ENCODE peak calls at places on chromosomes 3 and 15, in seven cellular contexts. One of them, this sample, is unnamed.

GRCh38 chr15:38707802-38708671 is 143.4 kb upstream of the RASGRP1 start:
- DNase-seq in NCI-H1092: no peak
- DNase-seq in HT1080: peak
- DNase-seq in AML-193: peak
- DNase-seq in naive thymus-derived CD8-positive, alpha-beta T cell: peak
- DNase-seq in A549: peak
- DNase-seq in NCI-H774: peak
- DNase-seq in this sample: peak

GRCh38 chr3:49929333-49930240 is at the start of gene MON1A:
- DNase-seq in AML-193: peak
- DNase-seq in A549: peak
- DNase-seq in naive thymus-derived CD8-positive, alpha-beta T cell: peak
- DNase-seq in NCI-H774: peak
- DNase-seq in HT1080: peak
- DNase-seq in NCI-H1092: peak
- DNase-seq in this sample: peak

GRCh38 chr3:169022457-169022856 is 641.1 kb downstream of the MECOM start:
- DNase-seq in A549: no peak
- DNase-seq in AML-193: no peak
- DNase-seq in naive thymus-derived CD8-positive, alpha-beta T cell: no peak
- DNase-seq in HT1080: no peak
- DNase-seq in NCI-H774: no peak
- DNase-seq in NCI-H1092: no peak
- DNase-seq in this sample: no peak

GRCh38 chr3:166190360-166190759 is 353.1 kb upstream of the BCHE start:
- DNase-seq in NCI-H1092: no peak
- DNase-seq in A549: no peak
- DNase-seq in naive thymus-derived CD8-positive, alpha-beta T cell: no peak
- DNase-seq in AML-193: no peak
- DNase-seq in HT1080: peak
- DNase-seq in NCI-H774: no peak
- DNase-seq in this sample: no peak

GRCh38 chr3:58630081-58630709 is 36.4 kb downstream of the FAM3D start:
- DNase-seq in NCI-H774: peak
- DNase-seq in A549: peak
- DNase-seq in naive thymus-derived CD8-positive, alpha-beta T cell: peak
- DNase-seq in NCI-H1092: peak
- DNase-seq in AML-193: peak
- DNase-seq in HT1080: peak
- DNase-seq in this sample: no peak

GRCh38 chr3:105791919-105792786 is 76.7 kb downstream of the CBLB start:
- DNase-seq in AML-193: no peak
- DNase-seq in NCI-H774: no peak
- DNase-seq in HT1080: peak
- DNase-seq in naive thymus-derived CD8-positive, alpha-beta T cell: no peak
- DNase-seq in NCI-H1092: no peak
- DNase-seq in A549: peak
- DNase-seq in this sample: no peak

GRCh38 chr15:50315814-50316630 is 39.0 kb downstream of the GABPB1 start:
- DNase-seq in NCI-H1092: peak
- DNase-seq in HT1080: no peak
- DNase-seq in AML-193: peak
- DNase-seq in NCI-H774: no peak
- DNase-seq in A549: peak
- DNase-seq in naive thymus-derived CD8-positive, alpha-beta T cell: peak
- DNase-seq in this sample: peak

GRCh38 chr15:85031086-85031943 is 49.7 kb downstream of the PDE8A start:
- DNase-seq in NCI-H1092: no peak
- DNase-seq in HT1080: no peak
- DNase-seq in AML-193: no peak
- DNase-seq in A549: no peak
- DNase-seq in NCI-H774: no peak
- DNase-seq in naive thymus-derived CD8-positive, alpha-beta T cell: no peak
- DNase-seq in this sample: no peak

GRCh38 chr3:20230954-20231353 is 44.9 kb upstream of the SGO1 start:
- DNase-seq in A549: no peak
- DNase-seq in AML-193: no peak
- DNase-seq in HT1080: no peak
- DNase-seq in NCI-H774: no peak
- DNase-seq in NCI-H1092: no peak
- DNase-seq in naive thymus-derived CD8-positive, alpha-beta T cell: no peak
- DNase-seq in this sample: no peak

GRCh38 chr3:111072016-111072891 is 638 bp downstream of the NECTIN3 start:
- DNase-seq in HT1080: peak
- DNase-seq in naive thymus-derived CD8-positive, alpha-beta T cell: peak
- DNase-seq in NCI-H774: no peak
- DNase-seq in AML-193: no peak
- DNase-seq in A549: peak
- DNase-seq in NCI-H1092: no peak
- DNase-seq in this sample: no peak

GRCh38 chr3:10471337-10471721 is 34.1 kb downstream of the ATP2B2 start:
- DNase-seq in naive thymus-derived CD8-positive, alpha-beta T cell: no peak
- DNase-seq in HT1080: no peak
- DNase-seq in NCI-H1092: no peak
- DNase-seq in NCI-H774: no peak
- DNase-seq in A549: no peak
- DNase-seq in AML-193: no peak
- DNase-seq in this sample: no peak

GRCh38 chr15:90481023-90481422 is 48.7 kb upstream of the CRTC3 start:
- DNase-seq in NCI-H774: no peak
- DNase-seq in A549: no peak
- DNase-seq in naive thymus-derived CD8-positive, alpha-beta T cell: peak
- DNase-seq in AML-193: peak
- DNase-seq in HT1080: no peak
- DNase-seq in NCI-H1092: no peak
- DNase-seq in this sample: no peak

GRCh38 chr3:160739079-160739478 is 17.0 kb upstream of the PPM1L start:
- DNase-seq in naive thymus-derived CD8-positive, alpha-beta T cell: no peak
- DNase-seq in AML-193: no peak
- DNase-seq in NCI-H1092: no peak
- DNase-seq in NCI-H774: no peak
- DNase-seq in A549: no peak
- DNase-seq in HT1080: peak
- DNase-seq in this sample: no peak

GRCh38 chr3:403826-404225 is 207.3 kb downstream of the CHL1 start:
- DNase-seq in NCI-H1092: no peak
- DNase-seq in AML-193: no peak
- DNase-seq in A549: no peak
- DNase-seq in NCI-H774: no peak
- DNase-seq in naive thymus-derived CD8-positive, alpha-beta T cell: no peak
- DNase-seq in HT1080: no peak
- DNase-seq in this sample: no peak

GRCh38 chr15:90165659-90166489 is 35.3 kb upstream of the SEMA4B start:
- DNase-seq in NCI-H1092: peak
- DNase-seq in naive thymus-derived CD8-positive, alpha-beta T cell: no peak
- DNase-seq in NCI-H774: peak
- DNase-seq in AML-193: no peak
- DNase-seq in HT1080: peak
- DNase-seq in A549: peak
- DNase-seq in this sample: peak

GRCh38 chr15:80674245-80674614 is 20.9 kb upstream of the ABHD17C start:
- DNase-seq in NCI-H774: no peak
- DNase-seq in HT1080: no peak
- DNase-seq in NCI-H1092: no peak
- DNase-seq in AML-193: peak
- DNase-seq in A549: no peak
- DNase-seq in naive thymus-derived CD8-positive, alpha-beta T cell: no peak
- DNase-seq in this sample: no peak

GRCh38 chr3:157127831-157128767 is 31.8 kb downstream of the CCNL1 start:
- DNase-seq in A549: peak
- DNase-seq in naive thymus-derived CD8-positive, alpha-beta T cell: peak
- DNase-seq in HT1080: peak
- DNase-seq in NCI-H1092: no peak
- DNase-seq in AML-193: no peak
- DNase-seq in NCI-H774: no peak
- DNase-seq in this sample: no peak

GRCh38 chr15:26772588-26773484 is at the start of gene GABRB3:
- DNase-seq in A549: peak
- DNase-seq in HT1080: no peak
- DNase-seq in NCI-H1092: peak
- DNase-seq in naive thymus-derived CD8-positive, alpha-beta T cell: no peak
- DNase-seq in AML-193: no peak
- DNase-seq in NCI-H774: peak
- DNase-seq in this sample: no peak

GRCh38 chr15:98927057-98927456 is 80.5 kb downstream of the PGPEP1L start:
- DNase-seq in naive thymus-derived CD8-positive, alpha-beta T cell: no peak
- DNase-seq in AML-193: no peak
- DNase-seq in NCI-H1092: no peak
- DNase-seq in HT1080: no peak
- DNase-seq in A549: no peak
- DNase-seq in NCI-H774: no peak
- DNase-seq in this sample: no peak

GRCh38 chr3:24551626-24552025 is 57.0 kb upstream of the THRB start:
- DNase-seq in NCI-H774: no peak
- DNase-seq in HT1080: no peak
- DNase-seq in NCI-H1092: no peak
- DNase-seq in naive thymus-derived CD8-positive, alpha-beta T cell: no peak
- DNase-seq in AML-193: no peak
- DNase-seq in A549: no peak
- DNase-seq in this sample: no peak

GRCh38 chr15:51128701-51129100 is 34.0 kb upstream of the TNFAIP8L3 start:
- DNase-seq in NCI-H774: no peak
- DNase-seq in HT1080: no peak
- DNase-seq in NCI-H1092: no peak
- DNase-seq in naive thymus-derived CD8-positive, alpha-beta T cell: no peak
- DNase-seq in AML-193: no peak
- DNase-seq in A549: no peak
- DNase-seq in this sample: no peak

GRCh38 chr3:71708478-71709098 is 16.6 kb downstream of the EIF4E3 start:
- DNase-seq in naive thymus-derived CD8-positive, alpha-beta T cell: no peak
- DNase-seq in NCI-H1092: no peak
- DNase-seq in HT1080: no peak
- DNase-seq in AML-193: no peak
- DNase-seq in NCI-H774: no peak
- DNase-seq in A549: no peak
- DNase-seq in this sample: no peak

GRCh38 chr3:103794656-103795055 is 1359.8 kb downstream of the ZPLD1 start:
- DNase-seq in NCI-H774: no peak
- DNase-seq in naive thymus-derived CD8-positive, alpha-beta T cell: no peak
- DNase-seq in HT1080: no peak
- DNase-seq in NCI-H1092: no peak
- DNase-seq in AML-193: no peak
- DNase-seq in A549: no peak
- DNase-seq in this sample: no peak